ENCODE peak calls at places on chromosomes 2 and 18, in seven cellular contexts. One of them, this sample, is unnamed.

GRCh38 chr2:37590119-37590571 is 81.3 kb downstream of the CDC42EP3 start:
- DNase-seq in PC-3: peak; percentile 74
- DNase-seq in fibroblast of the aortic adventitia: no peak
- DNase-seq in MM.1S: no peak
- DNase-seq in adrenal gland: no peak
- DNase-seq in iPS DF 6.9: no peak
- DNase-seq in A673: no peak
- DNase-seq in this sample: peak; percentile 90

GRCh38 chr2:189020179-189020578 is 46.0 kb downstream of the COL3A1 start:
- DNase-seq in fibroblast of the aortic adventitia: peak; percentile 20
- DNase-seq in iPS DF 6.9: no peak
- DNase-seq in PC-3: no peak
- DNase-seq in A673: no peak
- DNase-seq in MM.1S: no peak
- DNase-seq in adrenal gland: no peak
- DNase-seq in this sample: no peak

GRCh38 chr2:71277536-71278103 is 50.7 kb upstream of the PAIP2B start:
- DNase-seq in fibroblast of the aortic adventitia: no peak
- DNase-seq in MM.1S: peak; percentile 52
- DNase-seq in iPS DF 6.9: no peak
- DNase-seq in adrenal gland: peak; percentile 63
- DNase-seq in A673: peak; percentile 65
- DNase-seq in PC-3: peak; percentile 58
- DNase-seq in this sample: peak; percentile 8

GRCh38 chr18:63679820-63680606 is 18.3 kb upstream of the SERPINB3 start:
- DNase-seq in iPS DF 6.9: no peak
- DNase-seq in PC-3: no peak
- DNase-seq in fibroblast of the aortic adventitia: no peak
- DNase-seq in A673: no peak
- DNase-seq in adrenal gland: no peak
- DNase-seq in MM.1S: no peak
- DNase-seq in this sample: no peak

GRCh38 chr2:113282747-113283533 is 4.2 kb upstream of the PAX8 start:
- DNase-seq in PC-3: peak; percentile 24
- DNase-seq in MM.1S: no peak
- DNase-seq in adrenal gland: peak; percentile 93
- DNase-seq in A673: peak; percentile 31
- DNase-seq in iPS DF 6.9: no peak
- DNase-seq in fibroblast of the aortic adventitia: no peak
- DNase-seq in this sample: peak; percentile 25

GRCh38 chr2:169736902-169737301 is 3.3 kb downstream of the KLHL23 start:
- DNase-seq in fibroblast of the aortic adventitia: no peak
- DNase-seq in MM.1S: no peak
- DNase-seq in adrenal gland: no peak
- DNase-seq in iPS DF 6.9: no peak
- DNase-seq in A673: no peak
- DNase-seq in PC-3: no peak
- DNase-seq in this sample: no peak

GRCh38 chr2:180077295-180077906 is 70.3 kb upstream of the CWC22 start:
- DNase-seq in MM.1S: peak; percentile 46
- DNase-seq in A673: peak; percentile 46
- DNase-seq in adrenal gland: no peak
- DNase-seq in iPS DF 6.9: no peak
- DNase-seq in fibroblast of the aortic adventitia: peak; percentile 70
- DNase-seq in PC-3: peak; percentile 61
- DNase-seq in this sample: peak; percentile 55

GRCh38 chr2:216885117-216885553 is 25.3 kb upstream of the TNP1 start:
- DNase-seq in PC-3: no peak
- DNase-seq in adrenal gland: no peak
- DNase-seq in iPS DF 6.9: no peak
- DNase-seq in MM.1S: no peak
- DNase-seq in A673: no peak
- DNase-seq in fibroblast of the aortic adventitia: no peak
- DNase-seq in this sample: no peak

GRCh38 chr2:228268756-228269155 is 87.3 kb upstream of the SPHKAP start:
- DNase-seq in iPS DF 6.9: no peak
- DNase-seq in MM.1S: no peak
- DNase-seq in fibroblast of the aortic adventitia: no peak
- DNase-seq in PC-3: no peak
- DNase-seq in adrenal gland: no peak
- DNase-seq in A673: no peak
- DNase-seq in this sample: no peak

GRCh38 chr2:180360283-180360618 is 353.2 kb upstream of the CWC22 start:
- DNase-seq in A673: no peak
- DNase-seq in MM.1S: no peak
- DNase-seq in iPS DF 6.9: no peak
- DNase-seq in PC-3: no peak
- DNase-seq in fibroblast of the aortic adventitia: no peak
- DNase-seq in adrenal gland: no peak
- DNase-seq in this sample: no peak

GRCh38 chr2:67880291-67880761 is 182.5 kb downstream of the C1D start:
- DNase-seq in iPS DF 6.9: no peak
- DNase-seq in MM.1S: no peak
- DNase-seq in adrenal gland: no peak
- DNase-seq in PC-3: no peak
- DNase-seq in fibroblast of the aortic adventitia: peak; percentile 37
- DNase-seq in A673: peak; percentile 14
- DNase-seq in this sample: no peak

GRCh38 chr2:100417745-100418090 is 250 bp upstream of the CHST10 start:
- DNase-seq in iPS DF 6.9: no peak
- DNase-seq in fibroblast of the aortic adventitia: peak; percentile 24
- DNase-seq in MM.1S: no peak
- DNase-seq in adrenal gland: no peak
- DNase-seq in PC-3: no peak
- DNase-seq in A673: no peak
- DNase-seq in this sample: peak; percentile 23

GRCh38 chr2:164675698-164676097 is 54.4 kb upstream of the GRB14 start:
- DNase-seq in PC-3: no peak
- DNase-seq in fibroblast of the aortic adventitia: no peak
- DNase-seq in MM.1S: no peak
- DNase-seq in adrenal gland: no peak
- DNase-seq in A673: no peak
- DNase-seq in iPS DF 6.9: no peak
- DNase-seq in this sample: no peak

GRCh38 chr2:184372484-184372883 is 225.8 kb upstream of the ZNF804A start:
- DNase-seq in iPS DF 6.9: no peak
- DNase-seq in A673: no peak
- DNase-seq in MM.1S: no peak
- DNase-seq in adrenal gland: no peak
- DNase-seq in fibroblast of the aortic adventitia: no peak
- DNase-seq in PC-3: no peak
- DNase-seq in this sample: no peak

GRCh38 chr18:9417081-9417841 is 58.1 kb upstream of the RALBP1 start:
- DNase-seq in fibroblast of the aortic adventitia: peak; percentile 77
- DNase-seq in iPS DF 6.9: no peak
- DNase-seq in A673: peak; percentile 26
- DNase-seq in adrenal gland: no peak
- DNase-seq in MM.1S: no peak
- DNase-seq in PC-3: no peak
- DNase-seq in this sample: peak; percentile 74

GRCh38 chr2:65527451-65528240 is 95.2 kb upstream of the SPRED2 start:
- DNase-seq in A673: no peak
- DNase-seq in MM.1S: no peak
- DNase-seq in PC-3: no peak
- DNase-seq in adrenal gland: no peak
- DNase-seq in fibroblast of the aortic adventitia: no peak
- DNase-seq in iPS DF 6.9: no peak
- DNase-seq in this sample: no peak

GRCh38 chr2:176161041-176161785 is 4.1 kb downstream of the HOXD3 start:
- DNase-seq in MM.1S: no peak
- DNase-seq in iPS DF 6.9: no peak
- DNase-seq in adrenal gland: peak; percentile 45
- DNase-seq in fibroblast of the aortic adventitia: no peak
- DNase-seq in PC-3: no peak
- DNase-seq in A673: no peak
- DNase-seq in this sample: no peak

DNA sequence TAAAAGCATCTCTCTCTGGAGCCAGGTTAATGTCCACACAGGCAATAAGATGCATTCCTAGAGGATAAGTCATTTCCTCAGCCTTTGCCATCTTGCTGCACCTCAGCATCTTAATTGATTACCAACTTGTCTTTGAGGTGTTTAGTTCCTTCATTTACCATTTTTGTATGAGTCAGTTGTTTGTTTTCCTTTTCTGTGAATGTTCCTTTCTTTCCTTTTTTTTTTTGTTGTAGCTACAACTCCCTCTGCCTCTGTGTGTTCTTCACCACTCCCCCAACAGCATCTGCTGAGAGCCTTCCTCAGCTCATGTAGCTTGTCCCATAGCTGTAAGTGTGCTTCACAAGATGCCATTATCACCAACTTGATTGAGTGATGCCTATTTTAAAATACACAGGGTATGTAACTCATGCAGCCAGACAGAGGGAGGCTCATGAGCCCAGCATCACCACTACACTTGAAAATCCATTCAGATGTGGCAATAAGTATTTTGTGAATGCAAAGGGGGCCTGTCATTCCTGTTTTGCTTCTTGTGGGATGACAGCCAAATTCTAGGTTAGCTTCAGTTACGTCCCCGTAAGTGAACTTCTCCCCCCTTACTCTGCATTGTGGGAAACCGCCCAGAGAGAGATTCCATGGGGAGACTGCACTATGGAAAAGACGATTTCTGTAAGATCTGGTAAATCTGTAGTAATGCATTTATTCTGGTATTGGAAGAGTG is 315.9 kb upstream of the ZEB2 start:
- DNase-seq in adrenal gland: no peak
- DNase-seq in MM.1S: no peak
- DNase-seq in A673: peak; percentile 43
- DNase-seq in iPS DF 6.9: no peak
- DNase-seq in fibroblast of the aortic adventitia: peak; percentile 18
- DNase-seq in PC-3: peak; percentile 42
- DNase-seq in this sample: peak; percentile 38
- H3K4me3 ChIP-seq in adrenal gland: no peak overlapping the region
- H3K4me3 ChIP-seq in MM.1S: no peak overlapping the region
- H3K4me3 ChIP-seq in A673: peak overlapping the region; percentile 12
- H3K4me3 ChIP-seq in iPS DF 6.9: no peak overlapping the region
- H3K4me3 ChIP-seq in fibroblast of the aortic adventitia: no peak overlapping the region
- H3K4me3 ChIP-seq in PC-3: no peak overlapping the region
- H3K4me3 ChIP-seq in this sample: no peak overlapping the region

GRCh38 chr2:69907216-69907615 is 7.7 kb upstream of the MXD1 start:
- DNase-seq in fibroblast of the aortic adventitia: no peak
- DNase-seq in adrenal gland: no peak
- DNase-seq in A673: no peak
- DNase-seq in PC-3: no peak
- DNase-seq in iPS DF 6.9: no peak
- DNase-seq in MM.1S: no peak
- DNase-seq in this sample: no peak

DNA sequence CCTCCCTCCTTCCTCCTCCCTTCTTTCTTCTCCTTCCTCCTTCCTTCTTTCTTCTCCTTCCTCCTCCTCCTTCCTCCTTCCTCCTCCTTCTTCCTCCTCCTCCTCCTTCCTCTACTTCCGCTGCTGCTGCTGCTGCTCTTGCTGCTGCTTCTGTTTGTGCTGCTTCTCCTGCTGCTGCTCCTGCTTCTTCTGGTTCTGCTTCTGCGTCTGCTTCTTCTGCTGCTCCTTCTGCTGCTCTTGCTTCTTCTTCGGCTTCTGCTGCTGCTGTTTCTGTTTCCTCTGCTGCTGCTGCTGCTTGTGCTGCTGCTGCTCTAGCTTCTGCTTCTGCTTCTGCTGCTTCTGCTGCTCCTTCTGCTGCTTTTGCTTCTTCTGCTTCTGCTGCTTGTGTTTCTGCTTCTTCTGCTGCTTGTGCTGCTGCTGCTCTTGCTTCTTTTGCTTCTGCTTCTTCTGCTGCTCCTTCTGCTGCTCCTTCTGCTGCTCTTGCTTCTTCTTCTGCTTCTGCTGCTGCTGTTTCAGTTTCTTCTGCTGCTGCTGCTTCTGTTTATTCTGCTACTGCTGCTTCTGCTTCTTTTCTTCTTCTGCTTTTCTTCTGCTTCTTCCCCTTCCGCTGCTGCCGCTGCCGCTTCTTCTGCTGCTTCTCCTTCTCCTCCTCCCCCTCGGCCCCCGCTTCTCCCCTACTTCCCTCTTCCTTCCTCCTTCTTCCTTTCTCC is 8.6 kb downstream of the SNRNP27 start:
- DNase-seq in iPS DF 6.9: no peak
- DNase-seq in MM.1S: no peak
- DNase-seq in PC-3: no peak
- DNase-seq in A673: no peak
- DNase-seq in fibroblast of the aortic adventitia: no peak
- DNase-seq in adrenal gland: no peak
- DNase-seq in this sample: no peak
- H3K4me3 ChIP-seq in iPS DF 6.9: no peak overlapping the region
- H3K4me3 ChIP-seq in MM.1S: no peak overlapping the region
- H3K4me3 ChIP-seq in PC-3: no peak overlapping the region
- H3K4me3 ChIP-seq in A673: no peak overlapping the region
- H3K4me3 ChIP-seq in fibroblast of the aortic adventitia: no peak overlapping the region
- H3K4me3 ChIP-seq in adrenal gland: no peak overlapping the region
- H3K4me3 ChIP-seq in this sample: no peak overlapping the region

GRCh38 chr2:44938287-44939073 is 3.0 kb upstream of the SIX3 start:
- DNase-seq in MM.1S: no peak
- DNase-seq in fibroblast of the aortic adventitia: no peak
- DNase-seq in A673: no peak
- DNase-seq in adrenal gland: no peak
- DNase-seq in PC-3: peak; percentile 23
- DNase-seq in iPS DF 6.9: no peak
- DNase-seq in this sample: no peak

GRCh38 chr2:44937688-44938240 is 3.7 kb upstream of the SIX3 start:
- DNase-seq in PC-3: no peak
- DNase-seq in A673: peak; percentile 46
- DNase-seq in fibroblast of the aortic adventitia: no peak
- DNase-seq in iPS DF 6.9: no peak
- DNase-seq in MM.1S: no peak
- DNase-seq in adrenal gland: no peak
- DNase-seq in this sample: no peak

GRCh38 chr2:44940612-44941464 is 664 bp upstream of the SIX3 start:
- DNase-seq in PC-3: no peak
- DNase-seq in iPS DF 6.9: no peak
- DNase-seq in adrenal gland: no peak
- DNase-seq in A673: no peak
- DNase-seq in MM.1S: no peak
- DNase-seq in fibroblast of the aortic adventitia: no peak
- DNase-seq in this sample: no peak

GRCh38 chr2:44940053-44940494 is 1.4 kb upstream of the SIX3 start:
- DNase-seq in PC-3: no peak
- DNase-seq in iPS DF 6.9: no peak
- DNase-seq in fibroblast of the aortic adventitia: no peak
- DNase-seq in adrenal gland: no peak
- DNase-seq in A673: no peak
- DNase-seq in MM.1S: no peak
- DNase-seq in this sample: no peak

GRCh38 chr2:44939074-44940052 is 2.1 kb upstream of the SIX3 start:
- DNase-seq in A673: no peak
- DNase-seq in fibroblast of the aortic adventitia: no peak
- DNase-seq in adrenal gland: no peak
- DNase-seq in PC-3: no peak
- DNase-seq in MM.1S: no peak
- DNase-seq in iPS DF 6.9: no peak
- DNase-seq in this sample: no peak
- H3K4me3 ChIP-seq in A673: peak overlapping the region; percentile 45
- H3K4me3 ChIP-seq in fibroblast of the aortic adventitia: no peak overlapping the region
- H3K4me3 ChIP-seq in adrenal gland: no peak overlapping the region
- H3K4me3 ChIP-seq in PC-3: peak overlapping the region; percentile 76
- H3K4me3 ChIP-seq in MM.1S: no peak overlapping the region
- H3K4me3 ChIP-seq in iPS DF 6.9: peak overlapping the region; percentile 25
- H3K4me3 ChIP-seq in this sample: no peak overlapping the region

DNA sequence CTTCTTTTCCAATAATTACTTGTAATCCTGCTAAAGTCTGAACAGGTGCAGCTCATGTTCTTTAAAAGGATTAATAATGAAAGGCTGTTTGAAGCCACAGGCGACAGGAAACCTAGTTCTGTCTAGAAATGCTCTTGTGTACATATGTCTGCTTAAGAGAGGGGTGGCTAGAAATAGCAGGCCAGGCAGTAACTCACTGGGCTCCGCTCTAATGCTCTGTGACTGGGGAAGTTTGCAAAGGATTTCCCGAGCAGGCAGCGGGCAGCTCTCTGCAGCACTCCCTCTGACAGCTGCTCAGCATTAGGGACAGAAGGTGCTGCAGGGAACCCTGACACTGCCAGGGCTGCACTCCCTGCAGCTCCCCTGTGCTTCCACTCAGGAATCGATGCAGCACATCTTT is 33.2 kb upstream of the TTC39C start:
- DNase-seq in PC-3: no peak
- DNase-seq in MM.1S: no peak
- DNase-seq in iPS DF 6.9: no peak
- DNase-seq in A673: no peak
- DNase-seq in fibroblast of the aortic adventitia: no peak
- DNase-seq in adrenal gland: no peak
- DNase-seq in this sample: no peak
- H3K4me3 ChIP-seq in PC-3: no peak overlapping the region
- H3K4me3 ChIP-seq in MM.1S: no peak overlapping the region
- H3K4me3 ChIP-seq in iPS DF 6.9: no peak overlapping the region
- H3K4me3 ChIP-seq in A673: no peak overlapping the region
- H3K4me3 ChIP-seq in fibroblast of the aortic adventitia: no peak overlapping the region
- H3K4me3 ChIP-seq in adrenal gland: no peak overlapping the region
- H3K4me3 ChIP-seq in this sample: no peak overlapping the region

This sample was measured in astrocyte of the spinal cord.